ENCODE peak calls at places on chromosomes 7 and 10, in seven cellular contexts. One of them, this sample, is unnamed.

GRCh38 chr7:158993591-158993990 is 137.2 kb downstream of the DYNC2I1 start:
- DNase-seq in trophoblast cell: no peak
- DNase-seq in mesenchymal stem cell: no peak
- DNase-seq in neuronal stem cell: no peak
- DNase-seq in mesendoderm: no peak
- DNase-seq in H1: no peak
- DNase-seq in H9: no peak
- DNase-seq in this sample: no peak

GRCh38 chr10:62594093-62594520 is 210.4 kb upstream of the ADO start:
- DNase-seq in mesenchymal stem cell: peak; percentile 61
- DNase-seq in trophoblast cell: peak; percentile 73
- DNase-seq in mesendoderm: peak; percentile 74
- DNase-seq in neuronal stem cell: peak; percentile 52
- DNase-seq in H1: peak; percentile 74
- DNase-seq in H9: peak; percentile 72
- DNase-seq in this sample: peak; percentile 56

GRCh38 chr10:95896066-95896850 is 11.5 kb upstream of the CC2D2B start:
- DNase-seq in H1: no peak
- DNase-seq in trophoblast cell: peak; percentile 97
- DNase-seq in H9: no peak
- DNase-seq in mesendoderm: peak; percentile 20
- DNase-seq in mesenchymal stem cell: no peak
- DNase-seq in neuronal stem cell: no peak
- DNase-seq in this sample: no peak

GRCh38 chr10:15348579-15348978 is 22.5 kb downstream of the FAM171A1 start:
- DNase-seq in H9: no peak
- DNase-seq in neuronal stem cell: no peak
- DNase-seq in mesenchymal stem cell: no peak
- DNase-seq in H1: no peak
- DNase-seq in trophoblast cell: no peak
- DNase-seq in mesendoderm: no peak
- DNase-seq in this sample: peak; percentile 41

GRCh38 chr10:21304198-21304597 is 221.3 kb downstream of the SKIDA1 start:
- DNase-seq in H9: no peak
- DNase-seq in mesendoderm: no peak
- DNase-seq in neuronal stem cell: no peak
- DNase-seq in trophoblast cell: peak; percentile 81
- DNase-seq in H1: no peak
- DNase-seq in mesenchymal stem cell: no peak
- DNase-seq in this sample: peak; percentile 39

GRCh38 chr7:132558815-132559214 is 17.5 kb downstream of the PLXNA4 start:
- DNase-seq in mesendoderm: no peak
- DNase-seq in H1: no peak
- DNase-seq in neuronal stem cell: no peak
- DNase-seq in trophoblast cell: no peak
- DNase-seq in H9: no peak
- DNase-seq in mesenchymal stem cell: no peak
- DNase-seq in this sample: no peak

GRCh38 chr7:101538596-101539459 is 90.3 kb downstream of the MYL10 start:
- DNase-seq in H9: peak; percentile 74
- DNase-seq in mesenchymal stem cell: peak; percentile 52
- DNase-seq in H1: peak; percentile 92
- DNase-seq in neuronal stem cell: peak; percentile 57
- DNase-seq in mesendoderm: peak; percentile 64
- DNase-seq in trophoblast cell: peak; percentile 72
- DNase-seq in this sample: peak; percentile 37

GRCh38 chr10:8069627-8070026 is 15.1 kb downstream of the GATA3 start:
- DNase-seq in mesenchymal stem cell: peak; percentile 70
- DNase-seq in H9: no peak
- DNase-seq in trophoblast cell: peak; percentile 66
- DNase-seq in H1: no peak
- DNase-seq in mesendoderm: no peak
- DNase-seq in neuronal stem cell: no peak
- DNase-seq in this sample: peak; percentile 56

GRCh38 chr10:51244308-51244707 is 170.0 kb downstream of the PRKG1 start:
- DNase-seq in neuronal stem cell: no peak
- DNase-seq in H9: no peak
- DNase-seq in H1: no peak
- DNase-seq in mesenchymal stem cell: peak; percentile 32
- DNase-seq in trophoblast cell: no peak
- DNase-seq in mesendoderm: peak; percentile 61
- DNase-seq in this sample: no peak

DNA sequence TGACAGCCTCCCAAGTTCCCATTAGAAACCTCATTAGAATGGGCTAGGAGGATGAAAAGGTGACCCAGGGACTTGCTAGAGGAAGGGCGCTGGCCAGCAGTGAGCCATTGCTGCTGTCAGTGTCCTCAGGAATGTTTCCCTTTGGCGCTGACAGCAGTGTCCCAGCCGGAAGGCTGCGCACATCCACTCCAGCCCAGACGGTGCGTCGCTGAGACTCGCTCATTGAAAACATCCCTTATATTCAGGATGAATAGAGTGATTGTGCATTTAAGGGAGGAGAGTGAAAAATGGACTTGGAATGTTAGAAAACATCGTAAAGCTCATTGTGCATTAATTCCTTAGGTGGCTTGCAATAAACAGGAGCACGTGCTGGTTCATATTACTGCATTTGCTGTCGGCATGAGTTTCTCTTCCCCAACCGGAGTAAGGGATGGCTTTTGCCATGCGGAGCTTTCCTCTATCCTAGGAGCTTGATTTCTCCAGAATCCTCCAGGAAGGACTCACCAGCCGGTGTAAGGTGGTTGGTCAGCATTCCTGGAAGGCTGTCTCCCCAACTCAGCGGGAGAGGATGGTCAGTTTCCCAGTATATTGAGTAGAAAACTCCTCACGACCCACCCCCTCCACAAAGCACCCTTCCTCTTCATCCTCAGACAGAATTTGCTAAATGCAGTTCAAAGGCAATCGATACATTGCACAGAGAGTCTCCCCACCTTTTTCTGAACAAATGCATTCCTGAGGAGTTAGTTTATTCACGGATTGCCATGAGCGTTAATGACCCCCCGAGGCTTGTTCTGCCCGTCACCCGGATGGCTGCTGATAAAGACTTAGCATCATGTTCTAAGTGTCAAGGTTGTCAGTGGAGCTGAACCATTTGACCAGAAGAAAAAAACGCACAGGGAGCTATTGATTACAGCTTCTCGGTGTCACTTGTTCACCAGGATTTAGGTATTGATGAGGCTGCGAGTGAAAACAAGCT is 201.8 kb downstream of the EBF3 start:
- DNase-seq in H9: peak; percentile 19
- DNase-seq in mesendoderm: peak; percentile 83
- DNase-seq in mesenchymal stem cell: no peak
- DNase-seq in H1: peak; percentile 30
- DNase-seq in trophoblast cell: no peak
- DNase-seq in neuronal stem cell: no peak
- DNase-seq in this sample: no peak
- H4K8ac ChIP-seq in H9: no peak overlapping the region
- H4K8ac ChIP-seq in mesendoderm: no peak overlapping the region
- H4K8ac ChIP-seq in mesenchymal stem cell: no peak overlapping the region
- H4K8ac ChIP-seq in H1: no peak overlapping the region
- H4K8ac ChIP-seq in trophoblast cell: no peak overlapping the region
- H4K8ac ChIP-seq in neuronal stem cell: no peak overlapping the region
- H4K8ac ChIP-seq in this sample: no peak overlapping the region

DNA sequence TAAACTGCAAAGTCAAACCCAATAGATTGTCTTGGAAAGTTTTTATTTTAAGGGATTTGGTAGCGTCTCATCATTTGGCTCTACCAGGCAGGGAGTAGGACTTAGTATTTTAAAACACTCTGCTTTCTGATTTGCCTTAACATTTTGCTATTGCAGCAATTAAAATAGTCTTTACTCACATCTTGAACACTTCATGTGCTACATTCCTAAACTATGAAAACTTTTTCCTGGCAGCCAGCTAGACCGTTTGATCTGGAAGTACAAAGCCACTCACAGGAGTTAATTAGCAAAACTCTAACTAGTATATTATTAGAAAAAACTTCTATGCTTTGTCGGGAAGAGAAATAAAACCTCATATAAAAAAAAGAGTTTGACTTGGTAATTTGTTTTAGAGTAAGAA is 111.4 kb downstream of the TFPI2 start:
- DNase-seq in mesendoderm: no peak
- DNase-seq in mesenchymal stem cell: no peak
- DNase-seq in neuronal stem cell: no peak
- DNase-seq in H9: no peak
- DNase-seq in trophoblast cell: no peak
- DNase-seq in H1: no peak
- DNase-seq in this sample: no peak
- H4K8ac ChIP-seq in mesendoderm: no peak overlapping the region
- H4K8ac ChIP-seq in mesenchymal stem cell: no peak overlapping the region
- H4K8ac ChIP-seq in neuronal stem cell: no peak overlapping the region
- H4K8ac ChIP-seq in H9: no peak overlapping the region
- H4K8ac ChIP-seq in trophoblast cell: no peak overlapping the region
- H4K8ac ChIP-seq in H1: no peak overlapping the region
- H4K8ac ChIP-seq in this sample: no peak overlapping the region

GRCh38 chr10:24645022-24645421 is 78.7 kb downstream of the ARHGAP21 start:
- DNase-seq in neuronal stem cell: no peak
- DNase-seq in mesendoderm: no peak
- DNase-seq in mesenchymal stem cell: no peak
- DNase-seq in H9: no peak
- DNase-seq in trophoblast cell: no peak
- DNase-seq in H1: no peak
- DNase-seq in this sample: no peak

GRCh38 chr10:24642921-24643678 is 80.6 kb downstream of the ARHGAP21 start:
- DNase-seq in mesenchymal stem cell: peak; percentile 76
- DNase-seq in mesendoderm: peak; percentile 53
- DNase-seq in H9: no peak
- DNase-seq in trophoblast cell: peak; percentile 91
- DNase-seq in H1: no peak
- DNase-seq in neuronal stem cell: no peak
- DNase-seq in this sample: peak; percentile 88

GRCh38 chr10:24643679-24644209 is 79.9 kb downstream of the ARHGAP21 start:
- DNase-seq in H1: no peak
- DNase-seq in H9: no peak
- DNase-seq in neuronal stem cell: no peak
- DNase-seq in mesenchymal stem cell: peak; percentile 30
- DNase-seq in mesendoderm: peak; percentile 5
- DNase-seq in trophoblast cell: no peak
- DNase-seq in this sample: no peak

DNA sequence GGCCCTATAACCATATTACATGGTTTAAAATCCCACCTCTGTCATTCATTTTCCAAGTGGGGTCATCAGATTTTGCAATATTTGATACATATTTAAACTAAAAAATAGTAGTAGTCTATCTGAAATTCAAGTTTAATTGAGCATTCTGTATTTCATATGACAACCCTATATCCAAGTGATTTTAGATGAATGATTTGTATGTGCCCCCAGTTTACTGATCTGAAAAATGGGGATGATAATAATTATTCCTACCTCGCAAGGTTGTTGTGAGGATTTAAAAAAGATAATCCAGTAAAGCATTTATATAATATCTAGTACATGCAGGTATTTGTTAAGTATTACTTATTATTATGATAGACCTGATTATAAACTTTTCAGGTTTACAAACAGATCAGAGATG is 84.6 kb downstream of the ARHGAP21 start:
- DNase-seq in H9: no peak
- DNase-seq in H1: no peak
- DNase-seq in mesenchymal stem cell: no peak
- DNase-seq in trophoblast cell: no peak
- DNase-seq in mesendoderm: no peak
- DNase-seq in neuronal stem cell: no peak
- DNase-seq in this sample: no peak
- H4K8ac ChIP-seq in H9: no peak overlapping the region
- H4K8ac ChIP-seq in H1: no peak overlapping the region
- H4K8ac ChIP-seq in mesenchymal stem cell: no peak overlapping the region
- H4K8ac ChIP-seq in trophoblast cell: no peak overlapping the region
- H4K8ac ChIP-seq in mesendoderm: no peak overlapping the region
- H4K8ac ChIP-seq in neuronal stem cell: no peak overlapping the region
- H4K8ac ChIP-seq in this sample: no peak overlapping the region

DNA sequence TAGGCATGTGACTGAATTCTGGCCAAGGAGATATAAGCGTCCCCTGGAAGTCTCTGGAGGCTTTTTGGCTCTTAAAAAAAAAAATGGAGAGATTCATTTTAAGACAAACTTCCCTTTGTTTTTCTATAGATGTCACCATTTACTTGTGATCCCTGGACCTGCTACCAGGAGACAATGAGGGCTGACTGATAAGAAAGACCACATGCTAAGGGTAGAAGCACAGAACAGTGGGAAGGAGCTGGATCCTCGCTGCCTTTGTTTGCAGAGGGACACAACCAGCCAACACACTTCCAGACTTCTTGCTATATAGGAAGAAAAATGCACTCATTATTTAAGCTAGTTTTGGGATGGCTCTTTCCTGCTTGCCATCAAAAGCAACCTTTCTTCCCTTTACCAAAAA is 172.2 kb downstream of the GRM8 start:
- DNase-seq in trophoblast cell: no peak
- DNase-seq in H1: no peak
- DNase-seq in mesendoderm: peak; percentile 69
- DNase-seq in H9: no peak
- DNase-seq in neuronal stem cell: no peak
- DNase-seq in mesenchymal stem cell: no peak
- DNase-seq in this sample: no peak
- H4K8ac ChIP-seq in trophoblast cell: no peak overlapping the region
- H4K8ac ChIP-seq in H1: no peak overlapping the region
- H4K8ac ChIP-seq in mesendoderm: no peak overlapping the region
- H4K8ac ChIP-seq in H9: no peak overlapping the region
- H4K8ac ChIP-seq in neuronal stem cell: no peak overlapping the region
- H4K8ac ChIP-seq in mesenchymal stem cell: no peak overlapping the region
- H4K8ac ChIP-seq in this sample: no peak overlapping the region

DNA sequence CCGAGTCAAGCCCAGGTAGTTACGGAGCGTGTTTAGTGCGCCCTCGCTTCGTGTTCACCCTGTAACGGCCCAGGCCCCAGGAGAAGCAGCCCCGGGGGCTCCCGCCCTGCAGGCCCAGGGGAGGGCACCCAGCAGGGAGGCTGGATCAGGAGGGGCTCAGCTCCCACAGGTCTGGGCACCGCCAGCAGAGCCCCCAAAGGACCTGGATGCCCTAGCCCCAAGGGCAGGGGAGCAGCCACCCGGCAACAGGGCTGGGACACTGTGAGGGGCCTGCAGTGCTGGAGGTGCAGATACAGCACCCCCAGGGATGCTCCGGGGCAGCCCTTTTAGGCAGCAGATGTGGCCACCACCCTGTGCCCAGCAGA is 35.2 kb downstream of the PWWP2B start:
- DNase-seq in trophoblast cell: no peak
- DNase-seq in neuronal stem cell: no peak
- DNase-seq in H9: no peak
- DNase-seq in H1: no peak
- DNase-seq in mesendoderm: no peak
- DNase-seq in mesenchymal stem cell: no peak
- DNase-seq in this sample: no peak
- H4K8ac ChIP-seq in trophoblast cell: no peak overlapping the region
- H4K8ac ChIP-seq in neuronal stem cell: no peak overlapping the region
- H4K8ac ChIP-seq in H9: no peak overlapping the region
- H4K8ac ChIP-seq in H1: peak overlapping the region; percentile 25
- H4K8ac ChIP-seq in mesendoderm: no peak overlapping the region
- H4K8ac ChIP-seq in mesenchymal stem cell: no peak overlapping the region
- H4K8ac ChIP-seq in this sample: no peak overlapping the region

GRCh38 chr7:66379761-66380160 is 174.6 kb downstream of the TPST1 start:
- DNase-seq in H9: no peak
- DNase-seq in trophoblast cell: peak; percentile 54
- DNase-seq in mesenchymal stem cell: peak; percentile 77
- DNase-seq in mesendoderm: peak; percentile 14
- DNase-seq in H1: no peak
- DNase-seq in neuronal stem cell: no peak
- DNase-seq in this sample: peak; percentile 77
- H4K8ac ChIP-seq in H9: no peak overlapping the region
- H4K8ac ChIP-seq in trophoblast cell: no peak overlapping the region
- H4K8ac ChIP-seq in mesenchymal stem cell: no peak overlapping the region
- H4K8ac ChIP-seq in mesendoderm: no peak overlapping the region
- H4K8ac ChIP-seq in H1: no peak overlapping the region
- H4K8ac ChIP-seq in neuronal stem cell: no peak overlapping the region
- H4K8ac ChIP-seq in this sample: peak overlapping the region; percentile 37

This sample was measured in IMR-90.